ENCODE peak calls at places on chromosome 7, in eight cellular contexts. Q is Calu3; O is activated CD8-positive, alpha-beta memory T cell treated with anti-CD3 and anti-CD28 coated beads for 48 hours; I is GM20000; B is HFFc6; R is tibial artery; J is HT1080; H is stimulated activated CD4-positive, alpha-beta T cell treated with anti-CD3 and anti-CD28 coated beads, Interleukin-2, amount 100 ng/mL, for 48 hours. Z is an unnamed sample.

GRCh38 chr7:154383045-154383444 is 330.8 kb downstream of the DPP6 start:
- DNase-seq in R (no peak), Q (no peak), B (no peak), H (no peak), O (no peak), J (no peak), I (no peak), Z (no peak)

GRCh38 chr7:92276486-92276885 is 30.7 kb downstream of the ANKIB1 start:
- DNase-seq in J (no peak), O (no peak), H (no peak), B (no peak), Q (no peak), I (peak; percentile 25), R (no peak), Z (no peak)

GRCh38 chr7:159027803-159028455 is 116.7 kb downstream of the VIPR2 start:
- DNase-seq in H (no peak), O (no peak), J (no peak), I (no peak), B (no peak), Q (no peak), R (peak; percentile 63), Z (peak; percentile 56)

GRCh38 chr7:87432536-87432935 is 42.9 kb downstream of the ABCB4 start:
- DNase-seq in B (no peak), I (no peak), Q (no peak), J (no peak), R (no peak), O (no peak), H (no peak), Z (no peak)

GRCh38 chr7:20797174-20798080 is 10.7 kb upstream of the SP8 start:
- DNase-seq in R (no peak), Q (no peak), J (peak; percentile 18), H (no peak), I (no peak), O (no peak), B (no peak), Z (peak; percentile 6)

GRCh38 chr7:82044497-82045080 is 274.7 kb upstream of the HGF start:
- DNase-seq in O (no peak), Q (peak; percentile 19), J (peak; percentile 24), I (peak; percentile 6), B (peak; percentile 55), H (no peak), R (no peak), Z (peak; percentile 61)

GRCh38 chr7:18352339-18353255 is 143.0 kb upstream of the HDAC9 start:
- DNase-seq in H (no peak), Q (peak; percentile 81), O (no peak), J (peak; percentile 66), R (no peak), B (peak; percentile 69), I (peak; percentile 30), Z (peak; percentile 52)

GRCh38 chr7:117269417-117269816 is 53.4 kb downstream of the WNT2 start:
- DNase-seq in Q (no peak), R (no peak), I (no peak), H (no peak), B (peak; percentile 97), J (peak; percentile 92), O (no peak), Z (peak; percentile 22)

GRCh38 chr7:12490105-12490688 is 80.3 kb upstream of the SCIN start:
- DNase-seq in B (peak; percentile 7), J (peak; percentile 22), O (no peak), Q (no peak), I (no peak), H (no peak), R (no peak), Z (peak; percentile 32)

GRCh38 chr7:142112086-142112485 is 568 bp downstream of the MGAM2 start:
- DNase-seq in R (no peak), H (no peak), I (no peak), O (no peak), J (no peak), Q (no peak), B (no peak), Z (no peak)

GRCh38 chr7:108090791-108091460 is 39.2 kb downstream of the LAMB4 start:
- DNase-seq in Q (no peak), H (no peak), O (no peak), I (no peak), B (no peak), R (no peak), J (no peak), Z (no peak)

GRCh38 chr7:17130281-17131059 is 168.0 kb upstream of the AHR start:
- DNase-seq in H (no peak), B (peak; percentile 79), R (no peak), J (peak; percentile 72), I (no peak), Q (peak; percentile 78), O (no peak), Z (peak; percentile 97)

GRCh38 chr7:17108049-17108584 is 190.3 kb upstream of the AHR start:
- DNase-seq in B (no peak), Q (no peak), R (no peak), I (no peak), O (no peak), H (no peak), J (no peak), Z (no peak)

GRCh38 chr7:135811513-135811912 is 62.9 kb upstream of the FAM180A start:
- DNase-seq in O (no peak), I (no peak), J (no peak), B (peak; percentile 20), H (no peak), R (no peak), Q (no peak), Z (no peak)

GRCh38 chr7:82726038-82726800 is 282.6 kb upstream of the CACNA2D1 start:
- DNase-seq in O (no peak), J (no peak), H (no peak), Q (no peak), B (no peak), I (no peak), R (no peak), Z (no peak)

GRCh38 chr7:105196473-105196872 is 182.5 kb downstream of the KMT2E start:
- DNase-seq in Q (no peak), R (no peak), H (no peak), I (no peak), J (no peak), O (no peak), B (no peak), Z (no peak)

GRCh38 chr7:45623740-45624391 is 49.7 kb downstream of the ADCY1 start:
- DNase-seq in O (no peak), B (no peak), Q (no peak), J (no peak), I (no peak), H (no peak), R (no peak), Z (no peak)

GRCh38 chr7:123658023-123658422 is 2.4 kb downstream of the LMOD2 start:
- DNase-seq in R (no peak), H (no peak), B (no peak), Q (no peak), J (no peak), O (no peak), I (no peak), Z (no peak)

GRCh38 chr7:44767912-44768662 is 19.4 kb downstream of the ZMIZ2 start:
- DNase-seq in B (no peak), O (no peak), J (no peak), Q (no peak), I (peak; percentile 84), R (peak; percentile 81), H (no peak), Z (no peak)

GRCh38 chr7:32275216-32275979 is 205.2 kb upstream of the PDE1C start:
- DNase-seq in H (no peak), I (no peak), R (no peak), O (no peak), Q (no peak), B (no peak), J (peak; percentile 3), Z (no peak)

GRCh38 chr7:115889669-115889984 is 140.9 kb downstream of the TFEC start:
- DNase-seq in H (no peak), J (no peak), Q (no peak), O (no peak), R (no peak), I (no peak), B (no peak), Z (no peak)

GRCh38 chr7:95250591-95250990 is 73.7 kb downstream of the PON1 start:
- DNase-seq in Q (no peak), J (no peak), H (no peak), B (no peak), O (no peak), I (no peak), R (no peak), Z (no peak)

GRCh38 chr7:20249924-20250323 is 32.7 kb upstream of the MACC1 start:
- DNase-seq in Q (no peak), J (no peak), H (no peak), I (no peak), R (no peak), B (no peak), O (no peak), Z (no peak)

GRCh38 chr7:36291387-36292316 is 98.0 kb upstream of the ANLN start:
- DNase-seq in I (peak; percentile 79), Q (peak; percentile 96), O (peak; percentile 67), B (peak; percentile 70), H (peak; percentile 76), R (peak; percentile 91), J (peak; percentile 79), Z (peak; percentile 69)

GRCh38 chr7:24548390-24548789 is 24.9 kb upstream of the PALS2 start:
- DNase-seq in B (no peak), O (no peak), Q (no peak), H (no peak), R (no peak), J (no peak), I (no peak), Z (no peak)

GRCh38 chr7:3238525-3239210 is 62.4 kb upstream of the SDK1 start:
- DNase-seq in B (no peak), H (no peak), Q (no peak), R (no peak), I (no peak), O (no peak), J (no peak), Z (no peak)

GRCh38 chr7:7099584-7100014 is 82.7 kb upstream of the C1GALT1 start:
- DNase-seq in Q (peak; percentile 94), O (no peak), H (no peak), B (peak; percentile 92), J (peak; percentile 98), R (peak; percentile 85), I (no peak), Z (peak; percentile 81)

GRCh38 chr7:1548438-1548831 is 7.6 kb downstream of the TMEM184A start:
- DNase-seq in Q (no peak), O (no peak), B (no peak), J (no peak), I (no peak), R (no peak), H (no peak), Z (no peak)

GRCh38 chr7:41028591-41028990 is 674.3 kb downstream of the INHBA start:
- DNase-seq in B (peak; percentile 27), J (no peak), R (no peak), I (no peak), Q (no peak), H (no peak), O (no peak), Z (no peak)

GRCh38 chr7:15554744-15555143 is 7.1 kb downstream of the AGMO start:
- DNase-seq in O (no peak), R (no peak), B (no peak), Q (no peak), J (no peak), H (no peak), I (no peak), Z (no peak)

GRCh38 chr7:16554518-16555236 is 28.1 kb downstream of the LRRC72 start:
- DNase-seq in Q (no peak), O (no peak), H (no peak), R (no peak), B (no peak), J (no peak), I (no peak), Z (no peak)

GRCh38 chr7:88759956-88760515 is 536 bp downstream of the ZNF804B start:
- DNase-seq in O (no peak), B (no peak), I (no peak), H (no peak), R (no peak), J (no peak), Q (no peak), Z (no peak)

GRCh38 chr7:30596043-30596641 is 1.5 kb downstream of the GARS1 start:
- DNase-seq in I (peak; percentile 19), J (no peak), B (peak; percentile 14), O (no peak), H (no peak), R (no peak), Q (peak; percentile 42), Z (peak; percentile 47)